ENCODE peak calls at places on chromosomes 12 and 14, in five cellular contexts. One of them, this sample, is unnamed.

GRCh38 chr14:88281447-88281846 is 41.6 kb downstream of the KCNK10 start:
- DNase-seq in brain microvascular endothelial cell: no peak
- DNase-seq in tibial artery: no peak
- DNase-seq in ascending aorta: no peak
- DNase-seq in right lobe of liver: no peak
- DNase-seq in this sample: no peak

GRCh38 chr14:99899578-99900178 is 106.5 kb downstream of the EML1 start:
- DNase-seq in brain microvascular endothelial cell: no peak
- DNase-seq in tibial artery: no peak
- DNase-seq in ascending aorta: no peak
- DNase-seq in right lobe of liver: no peak
- DNase-seq in this sample: no peak

GRCh38 chr14:104091927-104092771 is 6.6 kb downstream of the ASPG start:
- DNase-seq in brain microvascular endothelial cell: no peak
- DNase-seq in tibial artery: peak; percentile 55
- DNase-seq in ascending aorta: no peak
- DNase-seq in right lobe of liver: peak; percentile 66
- DNase-seq in this sample: no peak

GRCh38 chr12:105803292-105803691 is 335.5 kb downstream of the NUAK1 start:
- DNase-seq in brain microvascular endothelial cell: no peak
- DNase-seq in tibial artery: no peak
- DNase-seq in ascending aorta: no peak
- DNase-seq in right lobe of liver: no peak
- DNase-seq in this sample: no peak

GRCh38 chr14:103729496-103730448 is 14.2 kb downstream of the ZFYVE21 start:
- DNase-seq in brain microvascular endothelial cell: no peak
- DNase-seq in tibial artery: no peak
- DNase-seq in ascending aorta: no peak
- DNase-seq in right lobe of liver: no peak
- DNase-seq in this sample: no peak

GRCh38 chr12:76186507-76186906 is 102.0 kb upstream of the NAP1L1 start:
- DNase-seq in brain microvascular endothelial cell: peak; percentile 79
- DNase-seq in tibial artery: no peak
- DNase-seq in ascending aorta: no peak
- DNase-seq in right lobe of liver: no peak
- DNase-seq in this sample: no peak

GRCh38 chr12:94157891-94158495 is 9.6 kb downstream of the PLXNC1 start:
- DNase-seq in brain microvascular endothelial cell: no peak
- DNase-seq in tibial artery: no peak
- DNase-seq in ascending aorta: no peak
- DNase-seq in right lobe of liver: no peak
- DNase-seq in this sample: no peak

GRCh38 chr14:72621387-72622065 is 272.4 kb downstream of the DPF3 start:
- DNase-seq in brain microvascular endothelial cell: no peak
- DNase-seq in tibial artery: no peak
- DNase-seq in ascending aorta: peak; percentile 21
- DNase-seq in right lobe of liver: no peak
- DNase-seq in this sample: peak; percentile 54

GRCh38 chr14:61332658-61333029 is 11.3 kb downstream of the PRKCH start:
- DNase-seq in brain microvascular endothelial cell: no peak
- DNase-seq in tibial artery: no peak
- DNase-seq in ascending aorta: no peak
- DNase-seq in right lobe of liver: no peak
- DNase-seq in this sample: no peak

GRCh38 chr14:72638021-72638420 is 255.9 kb downstream of the DPF3 start:
- DNase-seq in brain microvascular endothelial cell: peak; percentile 57
- DNase-seq in tibial artery: no peak
- DNase-seq in ascending aorta: no peak
- DNase-seq in right lobe of liver: no peak
- DNase-seq in this sample: no peak

GRCh38 chr12:27821259-27821973 is 41.4 kb upstream of the MANSC4 start:
- DNase-seq in brain microvascular endothelial cell: peak; percentile 85
- DNase-seq in tibial artery: no peak
- DNase-seq in ascending aorta: no peak
- DNase-seq in right lobe of liver: no peak
- DNase-seq in this sample: no peak

GRCh38 chr14:29529418-29529817 is 398.2 kb downstream of the PRKD1 start:
- DNase-seq in brain microvascular endothelial cell: no peak
- DNase-seq in tibial artery: no peak
- DNase-seq in ascending aorta: no peak
- DNase-seq in right lobe of liver: no peak
- DNase-seq in this sample: no peak

GRCh38 chr14:97916100-97916499 is 1118.9 kb downstream of the VRK1 start:
- DNase-seq in brain microvascular endothelial cell: no peak
- DNase-seq in tibial artery: no peak
- DNase-seq in ascending aorta: no peak
- DNase-seq in right lobe of liver: no peak
- DNase-seq in this sample: no peak

GRCh38 chr12:69331846-69332684 is 16.1 kb upstream of the LYZ start:
- DNase-seq in brain microvascular endothelial cell: no peak
- DNase-seq in tibial artery: no peak
- DNase-seq in ascending aorta: no peak
- DNase-seq in right lobe of liver: no peak
- DNase-seq in this sample: no peak

GRCh38 chr12:108826807-108827721 is 30.3 kb downstream of the SSH1 start:
- DNase-seq in brain microvascular endothelial cell: no peak
- DNase-seq in tibial artery: no peak
- DNase-seq in ascending aorta: no peak
- DNase-seq in right lobe of liver: no peak
- DNase-seq in this sample: no peak

GRCh38 chr14:68124050-68124449 is 304.5 kb downstream of the RAD51B start:
- DNase-seq in brain microvascular endothelial cell: no peak
- DNase-seq in tibial artery: no peak
- DNase-seq in ascending aorta: no peak
- DNase-seq in right lobe of liver: no peak
- DNase-seq in this sample: no peak

GRCh38 chr12:3510597-3510996 is 19.6 kb downstream of the PRMT8 start:
- DNase-seq in brain microvascular endothelial cell: no peak
- DNase-seq in tibial artery: no peak
- DNase-seq in ascending aorta: no peak
- DNase-seq in right lobe of liver: no peak
- DNase-seq in this sample: peak; percentile 52

GRCh38 chr12:122046145-122046544 is 24.5 kb downstream of the BCL7A start:
- DNase-seq in brain microvascular endothelial cell: no peak
- DNase-seq in tibial artery: no peak
- DNase-seq in ascending aorta: no peak
- DNase-seq in right lobe of liver: no peak
- DNase-seq in this sample: no peak

GRCh38 chr14:20613094-20614037 is 22.2 kb upstream of the RNASE12 start:
- DNase-seq in brain microvascular endothelial cell: peak; percentile 97
- DNase-seq in tibial artery: peak; percentile 88
- DNase-seq in ascending aorta: peak; percentile 90
- DNase-seq in right lobe of liver: peak; percentile 82
- DNase-seq in this sample: peak; percentile 98

GRCh38 chr12:9943244-9943643 is 11.1 kb upstream of the CLEC2A start:
- DNase-seq in brain microvascular endothelial cell: no peak
- DNase-seq in tibial artery: no peak
- DNase-seq in ascending aorta: no peak
- DNase-seq in right lobe of liver: no peak
- DNase-seq in this sample: no peak

GRCh38 chr14:92651106-92651792 is 97.2 kb downstream of the LGMN start:
- DNase-seq in brain microvascular endothelial cell: no peak
- DNase-seq in tibial artery: peak; percentile 77
- DNase-seq in ascending aorta: peak; percentile 80
- DNase-seq in right lobe of liver: no peak
- DNase-seq in this sample: no peak

GRCh38 chr14:64951291-64951690 is 8.7 kb upstream of the GPX2 start:
- DNase-seq in brain microvascular endothelial cell: no peak
- DNase-seq in tibial artery: no peak
- DNase-seq in ascending aorta: no peak
- DNase-seq in right lobe of liver: no peak
- DNase-seq in this sample: no peak

GRCh38 chr12:124847113-124847512 is 16.6 kb downstream of the SCARB1 start:
- DNase-seq in brain microvascular endothelial cell: no peak
- DNase-seq in tibial artery: no peak
- DNase-seq in ascending aorta: no peak
- DNase-seq in right lobe of liver: peak; percentile 81
- DNase-seq in this sample: no peak

GRCh38 chr12:121713257-121714155 is 954 bp downstream of the TMEM120B start:
- DNase-seq in brain microvascular endothelial cell: no peak
- DNase-seq in tibial artery: peak; percentile 69
- DNase-seq in ascending aorta: peak; percentile 70
- DNase-seq in right lobe of liver: no peak
- DNase-seq in this sample: no peak

GRCh38 chr12:66963901-66964300 is 285.0 kb upstream of the GRIP1 start:
- DNase-seq in brain microvascular endothelial cell: no peak
- DNase-seq in tibial artery: no peak
- DNase-seq in ascending aorta: no peak
- DNase-seq in right lobe of liver: no peak
- DNase-seq in this sample: no peak

GRCh38 chr12:9646794-9647622 is 22.5 kb upstream of the CLEC2D start:
- DNase-seq in brain microvascular endothelial cell: no peak
- DNase-seq in tibial artery: no peak
- DNase-seq in ascending aorta: no peak
- DNase-seq in right lobe of liver: no peak
- DNase-seq in this sample: no peak

GRCh38 chr12:42102720-42103119 is 42.0 kb downstream of the GXYLT1 start:
- DNase-seq in brain microvascular endothelial cell: no peak
- DNase-seq in tibial artery: no peak
- DNase-seq in ascending aorta: no peak
- DNase-seq in right lobe of liver: no peak
- DNase-seq in this sample: no peak

GRCh38 chr14:58643366-58643765 is 5.6 kb downstream of the DACT1 start:
- DNase-seq in brain microvascular endothelial cell: no peak
- DNase-seq in tibial artery: no peak
- DNase-seq in ascending aorta: no peak
- DNase-seq in right lobe of liver: no peak
- DNase-seq in this sample: no peak

GRCh38 chr12:58310828-58311273 is 369.5 kb downstream of the ATP23 start:
- DNase-seq in brain microvascular endothelial cell: peak; percentile 92
- DNase-seq in tibial artery: no peak
- DNase-seq in ascending aorta: no peak
- DNase-seq in right lobe of liver: no peak
- DNase-seq in this sample: no peak

GRCh38 chr14:89910706-89911017 is 43.9 kb downstream of the EFCAB11 start:
- DNase-seq in brain microvascular endothelial cell: no peak
- DNase-seq in tibial artery: no peak
- DNase-seq in ascending aorta: no peak
- DNase-seq in right lobe of liver: no peak
- DNase-seq in this sample: no peak

GRCh38 chr14:22600027-22600426 is 1.9 kb downstream of the ABHD4 start:
- DNase-seq in brain microvascular endothelial cell: no peak
- DNase-seq in tibial artery: no peak
- DNase-seq in ascending aorta: no peak
- DNase-seq in right lobe of liver: no peak
- DNase-seq in this sample: no peak
- H3K4me3 ChIP-seq in brain microvascular endothelial cell: no peak overlapping the region
- H3K4me3 ChIP-seq in tibial artery: no peak overlapping the region
- H3K4me3 ChIP-seq in ascending aorta: peak overlapping the region; percentile 89
- H3K4me3 ChIP-seq in right lobe of liver: no peak overlapping the region
- H3K4me3 ChIP-seq in this sample: no peak overlapping the region

GRCh38 chr12:6699259-6699988 is 1.2 kb downstream of the PIANP start:
- DNase-seq in brain microvascular endothelial cell: no peak
- DNase-seq in tibial artery: no peak
- DNase-seq in ascending aorta: no peak
- DNase-seq in right lobe of liver: no peak
- DNase-seq in this sample: no peak

GRCh38 chr12:6697584-6698351 is 2.8 kb downstream of the PIANP start:
- DNase-seq in brain microvascular endothelial cell: peak; percentile 52
- DNase-seq in tibial artery: no peak
- DNase-seq in ascending aorta: no peak
- DNase-seq in right lobe of liver: no peak
- DNase-seq in this sample: no peak

GRCh38 chr12:6696690-6697583 is 3.7 kb downstream of the PIANP start:
- DNase-seq in brain microvascular endothelial cell: no peak
- DNase-seq in tibial artery: no peak
- DNase-seq in ascending aorta: no peak
- DNase-seq in right lobe of liver: no peak
- DNase-seq in this sample: no peak

GRCh38 chr12:6699989-6700645 is 498 bp downstream of the PIANP start:
- DNase-seq in brain microvascular endothelial cell: no peak
- DNase-seq in tibial artery: no peak
- DNase-seq in ascending aorta: no peak
- DNase-seq in right lobe of liver: no peak
- DNase-seq in this sample: no peak

DNA sequence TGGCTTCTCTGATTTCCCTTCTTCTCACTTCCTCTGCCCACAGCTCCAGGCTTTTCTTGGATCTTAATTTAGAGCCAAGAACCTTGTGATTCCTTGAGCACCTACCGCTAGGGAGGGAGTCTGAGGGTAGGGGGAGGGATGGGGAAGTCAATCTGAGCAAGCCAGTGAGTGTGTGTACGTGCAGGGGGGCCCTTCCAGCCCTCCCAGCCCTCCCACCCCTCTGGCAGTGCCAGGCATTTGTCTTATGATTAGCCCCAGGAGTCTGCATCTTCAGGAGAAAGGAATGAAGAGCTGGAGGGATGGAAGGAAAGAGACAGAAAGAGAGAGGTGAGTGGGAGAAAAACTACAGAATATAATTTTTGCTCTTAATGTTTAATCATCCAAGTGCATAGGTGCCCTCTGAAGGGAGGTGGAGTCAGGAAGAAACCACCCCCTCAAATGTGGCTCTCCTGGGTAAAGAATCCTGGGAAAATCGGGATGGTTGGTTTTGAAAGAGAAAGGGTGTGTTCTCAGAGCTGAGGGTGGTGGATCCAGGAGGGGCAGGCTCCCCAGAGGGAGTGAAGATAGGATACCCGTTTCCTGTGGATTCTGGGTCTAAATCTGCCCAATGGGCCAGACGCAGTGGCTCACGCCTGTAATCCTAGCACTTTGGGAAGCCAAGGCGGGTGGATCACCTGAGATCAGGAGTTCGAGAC is 2.1 kb downstream of the PIANP start:
- DNase-seq in brain microvascular endothelial cell: no peak
- DNase-seq in tibial artery: no peak
- DNase-seq in ascending aorta: no peak
- DNase-seq in right lobe of liver: no peak
- DNase-seq in this sample: no peak
- H3K27me3 ChIP-seq in brain microvascular endothelial cell: peaks cover 28% of the 10 kb centered on the region
- H3K27me3 ChIP-seq in tibial artery: peaks cover 3% of the 10 kb centered on the region
- H3K27me3 ChIP-seq in ascending aorta: no peaks in the 10 kb centered on the region
- H3K27me3 ChIP-seq in right lobe of liver: peaks cover 6% of the 10 kb centered on the region
- H3K27me3 ChIP-seq in this sample: no peaks in the 10 kb centered on the region

GRCh38 chr12:95384785-95385184 is 89.2 kb upstream of the METAP2 start:
- DNase-seq in brain microvascular endothelial cell: no peak
- DNase-seq in tibial artery: no peak
- DNase-seq in ascending aorta: no peak
- DNase-seq in right lobe of liver: no peak
- DNase-seq in this sample: no peak

GRCh38 chr12:95385646-95386045 is 88.3 kb upstream of the METAP2 start:
- DNase-seq in brain microvascular endothelial cell: no peak
- DNase-seq in tibial artery: no peak
- DNase-seq in ascending aorta: no peak
- DNase-seq in right lobe of liver: no peak
- DNase-seq in this sample: no peak

GRCh38 chr12:95385246-95385645 is 88.7 kb upstream of the METAP2 start:
- DNase-seq in brain microvascular endothelial cell: peak; percentile 7
- DNase-seq in tibial artery: peak; percentile 69
- DNase-seq in ascending aorta: peak; percentile 69
- DNase-seq in right lobe of liver: no peak
- DNase-seq in this sample: no peak

GRCh38 chr12:95390192-95390591 is 83.8 kb upstream of the METAP2 start:
- DNase-seq in brain microvascular endothelial cell: no peak
- DNase-seq in tibial artery: no peak
- DNase-seq in ascending aorta: no peak
- DNase-seq in right lobe of liver: no peak
- DNase-seq in this sample: no peak

GRCh38 chr12:95386056-95386455 is 87.9 kb upstream of the METAP2 start:
- DNase-seq in brain microvascular endothelial cell: no peak
- DNase-seq in tibial artery: no peak
- DNase-seq in ascending aorta: no peak
- DNase-seq in right lobe of liver: no peak
- DNase-seq in this sample: no peak
- H3K4me3 ChIP-seq in brain microvascular endothelial cell: no peak overlapping the region
- H3K4me3 ChIP-seq in tibial artery: peak overlapping the region; percentile 50
- H3K4me3 ChIP-seq in ascending aorta: peak overlapping the region; percentile 55
- H3K4me3 ChIP-seq in right lobe of liver: no peak overlapping the region
- H3K4me3 ChIP-seq in this sample: no peak overlapping the region

GRCh38 chr14:56522403-56522802 is 57.2 kb upstream of the TMEM260 start:
- DNase-seq in brain microvascular endothelial cell: no peak
- DNase-seq in tibial artery: no peak
- DNase-seq in ascending aorta: no peak
- DNase-seq in right lobe of liver: no peak
- DNase-seq in this sample: no peak
- H3K27me3 ChIP-seq in brain microvascular endothelial cell: no peaks in the 10 kb centered on the region
- H3K27me3 ChIP-seq in tibial artery: no peaks in the 10 kb centered on the region
- H3K27me3 ChIP-seq in ascending aorta: no peaks in the 10 kb centered on the region
- H3K27me3 ChIP-seq in right lobe of liver: no peaks in the 10 kb centered on the region
- H3K27me3 ChIP-seq in this sample: no peaks in the 10 kb centered on the region